ENCODE peak calls at places on chromosomes 12 and 14, in eight cellular contexts. G, Z, L, S, R, Q, A and W are unnamed samples.

GRCh38 chr14:61140271-61140670 is 140.9 kb downstream of the TMEM30B start:
- DNase-seq in Z (no peak), S (no peak), G (no peak), Q (no peak), A (no peak), L (peak), R (no peak), W (no peak)

GRCh38 chr12:120117961-120118709 is 1.6 kb upstream of the RAB35 start:
- DNase-seq in S (no peak), A (no peak), G (no peak), Z (no peak), R (no peak), Q (no peak), L (peak), W (no peak)

GRCh38 chr12:14970467-14970866 is 2.4 kb upstream of the PDE6H start:
- DNase-seq in Z (no peak), S (no peak), A (no peak), L (peak), G (no peak), Q (no peak), R (no peak), W (no peak)

GRCh38 chr12:78490841-78491240 is 373.7 kb upstream of the SYT1 start:
- DNase-seq in L (peak), R (no peak), Q (no peak), A (no peak), S (no peak), Z (no peak), G (no peak), W (no peak)

GRCh38 chr12:75623631-75624118 is 112.3 kb upstream of the KRR1 start:
- DNase-seq in Z (no peak), A (peak), S (no peak), R (no peak), G (no peak), Q (no peak), L (peak), W (no peak)

GRCh38 chr12:42819801-42820200 is 230.3 kb upstream of the PRICKLE1 start:
- DNase-seq in Q (no peak), R (no peak), S (no peak), G (no peak), Z (no peak), L (no peak), A (no peak), W (no peak)

GRCh38 chr12:55659486-55660385 is 23.0 kb downstream of the OR10P1 start:
- DNase-seq in S (peak), R (no peak), L (peak), G (no peak), A (no peak), Z (peak), Q (peak), W (no peak)

GRCh38 chr14:45891417-45892080 is 638.5 kb upstream of the MIS18BP1 start:
- DNase-seq in Z (no peak), A (no peak), S (no peak), R (no peak), G (peak), L (no peak), Q (peak), W (no peak)

GRCh38 chr14:79971330-79971729 is 240.0 kb downstream of the DIO2 start:
- DNase-seq in R (no peak), Q (peak), Z (no peak), L (peak), G (no peak), S (no peak), A (no peak), W (no peak)

DNA sequence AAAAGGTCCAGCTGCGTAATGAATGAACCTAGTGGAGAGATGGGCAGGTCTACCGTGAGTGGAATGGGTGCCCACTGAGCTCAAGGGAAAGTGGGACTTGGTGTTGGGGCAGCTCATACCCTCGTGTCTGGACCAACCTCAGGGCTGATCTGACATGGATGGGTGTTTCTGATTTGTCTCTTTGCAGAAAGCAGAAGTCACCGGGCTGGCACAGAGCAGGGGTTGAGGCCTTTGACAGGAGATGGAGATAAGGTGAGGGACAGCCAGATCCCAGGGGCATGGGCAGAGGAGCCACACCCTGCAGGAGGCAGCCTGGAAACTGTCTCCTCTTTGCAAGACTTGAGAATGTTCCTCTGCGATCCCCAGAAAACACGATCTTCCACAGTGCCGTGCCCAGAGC is 20.9 kb upstream of the PPP1CC start:
- DNase-seq in S (no peak), R (no peak), G (no peak), Z (no peak), Q (no peak), A (no peak), L (no peak), W (no peak)
- TF ChIP-seq POLR2A in S (no peak), R (no peak), G (no peak), Z (no peak), Q (no peak), A (no peak), L (no peak), W (no peak)

GRCh38 chr12:16112626-16113560 is 164.6 kb downstream of the SLC15A5 start:
- DNase-seq in S (peak), Z (no peak), G (no peak), Q (no peak), L (no peak), R (no peak), A (no peak), W (no peak)
- TF ChIP-seq CTCF in S (no peak), Z (no peak), G (no peak), Q (no peak), L (no peak), R (no peak), A (no peak), W (no peak)

GRCh38 chr12:21336656-21337055 is 1.9 kb upstream of the SLCO1A2 start:
- DNase-seq in S (no peak), Q (no peak), G (no peak), L (no peak), A (no peak), R (no peak), Z (no peak), W (no peak)
- TF ChIP-seq POLR2A in S (no peak), Q (no peak), G (no peak), L (no peak), A (no peak), R (no peak), Z (no peak), W (no peak)

GRCh38 chr12:105365231-105365630 is 34.7 kb downstream of the C12orf75 start:
- DNase-seq in S (no peak), G (no peak), Z (no peak), A (no peak), R (no peak), Q (no peak), L (no peak), W (no peak)

GRCh38 chr12:105363890-105364289 is 33.4 kb downstream of the C12orf75 start:
- DNase-seq in R (no peak), A (no peak), S (no peak), L (peak), G (no peak), Z (no peak), Q (no peak), W (no peak)

GRCh38 chr12:105368047-105368646 is 37.7 kb downstream of the C12orf75 start:
- DNase-seq in Z (no peak), S (no peak), G (no peak), R (no peak), Q (no peak), L (no peak), A (no peak), W (no peak)

DNA sequence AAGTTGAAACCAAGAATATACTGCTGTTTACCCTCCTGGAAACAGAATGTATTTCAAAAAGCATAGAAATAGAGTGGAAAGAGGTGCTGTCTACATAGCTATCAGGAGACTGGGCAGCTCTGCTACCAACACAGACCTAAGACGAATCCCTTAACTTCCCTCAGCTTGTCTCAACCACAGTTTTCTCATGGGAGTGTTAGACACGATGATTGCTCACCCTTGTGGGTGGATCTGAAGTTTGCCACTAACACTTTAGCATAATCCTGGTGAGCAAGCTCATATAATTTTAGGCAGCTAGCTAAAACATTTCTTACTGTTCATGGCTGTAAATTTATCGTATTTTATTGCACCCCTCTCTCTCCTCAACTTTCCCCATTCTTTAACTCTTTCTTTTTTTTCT is 38.5 kb downstream of the C12orf75 start:
- DNase-seq in S (no peak), A (no peak), L (peak), Q (no peak), Z (no peak), R (no peak), G (no peak), W (no peak)
- TF ChIP-seq CTCF in S (no peak), A (no peak), L (peak), Q (no peak), Z (no peak), R (no peak), G (no peak), W (no peak)